ENCODE peak calls at places on chromosomes 5 and 9, in six cellular contexts. C is mesendoderm; R is adipocyte; O is CD8-positive, alpha-beta T cell; V is psoas muscle; H is sigmoid colon. W is an unnamed sample.

GRCh38 chr5:123538670-123539459 is 26.9 kb downstream of the CSNK1G3 start:
- DNase-seq in C (peak), R (no peak), O (no peak), V (no peak), H (no peak), W (no peak)

GRCh38 chr5:157607371-157608161 is 32.0 kb upstream of the ADAM19 start:
- DNase-seq in C (peak), R (peak), O (peak), V (no peak), H (no peak), W (peak)

GRCh38 chr5:118793091-118793490 is 195.3 kb downstream of the DTWD2 start:
- DNase-seq in C (no peak), R (no peak), O (no peak), V (no peak), H (no peak), W (no peak)

GRCh38 chr5:175195698-175196656 is 248.0 kb downstream of the DRD1 start:
- DNase-seq in C (peak), R (peak), O (no peak), V (no peak), H (no peak), W (no peak)

GRCh38 chr5:16866220-16866619 is 69.9 kb downstream of the MYO10 start:
- DNase-seq in C (no peak), R (no peak), O (no peak), V (no peak), H (no peak), W (no peak)

GRCh38 chr9:129623331-129623730 is 2.4 kb upstream of the C9orf50 start:
- DNase-seq in C (no peak), R (peak), O (no peak), V (no peak), H (no peak), W (no peak)

GRCh38 chr9:37040508-37041127 is 6.5 kb upstream of the PAX5 start:
- DNase-seq in C (no peak), R (no peak), O (no peak), V (no peak), H (no peak), W (no peak)

GRCh38 chr5:173178369-173178910 is 34.1 kb downstream of the BNIP1 start:
- DNase-seq in C (no peak), R (no peak), O (no peak), V (no peak), H (no peak), W (no peak)

GRCh38 chr5:92641031-92641962 is 939.7 kb downstream of the NR2F1-AS1 start:
- DNase-seq in C (no peak), R (peak), O (no peak), V (no peak), H (no peak), W (peak)

GRCh38 chr5:34585601-34586104 is 70.5 kb upstream of the RAI14 start:
- DNase-seq in C (no peak), R (no peak), O (no peak), V (no peak), H (no peak), W (peak)

GRCh38 chr9:7011395-7012067 is 253.8 kb downstream of the KDM4C start:
- DNase-seq in C (no peak), R (no peak), O (no peak), V (no peak), H (no peak), W (no peak)

GRCh38 chr5:150574818-150575537 is 65.5 kb upstream of the SYNPO start:
- DNase-seq in C (no peak), R (no peak), O (no peak), V (no peak), H (peak), W (peak)

GRCh38 chr5:172798422-172799215 is 27.6 kb upstream of the DUSP1 start:
- DNase-seq in C (no peak), R (peak), O (no peak), V (peak), H (peak), W (peak)

GRCh38 chr5:80119337-80119736 is 84.2 kb downstream of the THBS4 start:
- DNase-seq in C (no peak), R (no peak), O (no peak), V (no peak), H (no peak), W (no peak)

GRCh38 chr5:139513852-139514485 is 31.4 kb upstream of the STING1 start:
- DNase-seq in C (no peak), R (no peak), O (no peak), V (no peak), H (no peak), W (no peak)

GRCh38 chr9:133130721-133131244 is 9.7 kb upstream of the RALGDS start:
- DNase-seq in C (no peak), R (no peak), O (peak), V (no peak), H (no peak), W (no peak)

GRCh38 chr9:138102246-138103051 is 224.9 kb downstream of the CACNA1B start:
- DNase-seq in C (no peak), R (no peak), O (no peak), V (no peak), H (peak), W (no peak)

GRCh38 chr5:103117471-103117991 is 2.4 kb downstream of the GIN1 start:
- DNase-seq in C (no peak), R (no peak), O (no peak), V (no peak), H (no peak), W (no peak)
- H3K4me3 ChIP-seq in C (no peak), R (no peak), O (no peak), V (no peak), H (no peak), W (no peak)

GRCh38 chr9:126641118-126641851 is 27.6 kb downstream of the LMX1B start:
- DNase-seq in C (no peak), R (no peak), O (no peak), V (no peak), H (no peak), W (no peak)

GRCh38 chr9:126642009-126642744 is 28.4 kb downstream of the LMX1B start:
- DNase-seq in C (no peak), R (no peak), O (no peak), V (no peak), H (no peak), W (no peak)

GRCh38 chr9:126646162-126646561 is 32.4 kb downstream of the LMX1B start:
- DNase-seq in C (no peak), R (no peak), O (no peak), V (no peak), H (no peak), W (no peak)

GRCh38 chr9:126642839-126643238 is 29.1 kb downstream of the LMX1B start:
- DNase-seq in C (peak), R (no peak), O (no peak), V (no peak), H (no peak), W (no peak)

DNA sequence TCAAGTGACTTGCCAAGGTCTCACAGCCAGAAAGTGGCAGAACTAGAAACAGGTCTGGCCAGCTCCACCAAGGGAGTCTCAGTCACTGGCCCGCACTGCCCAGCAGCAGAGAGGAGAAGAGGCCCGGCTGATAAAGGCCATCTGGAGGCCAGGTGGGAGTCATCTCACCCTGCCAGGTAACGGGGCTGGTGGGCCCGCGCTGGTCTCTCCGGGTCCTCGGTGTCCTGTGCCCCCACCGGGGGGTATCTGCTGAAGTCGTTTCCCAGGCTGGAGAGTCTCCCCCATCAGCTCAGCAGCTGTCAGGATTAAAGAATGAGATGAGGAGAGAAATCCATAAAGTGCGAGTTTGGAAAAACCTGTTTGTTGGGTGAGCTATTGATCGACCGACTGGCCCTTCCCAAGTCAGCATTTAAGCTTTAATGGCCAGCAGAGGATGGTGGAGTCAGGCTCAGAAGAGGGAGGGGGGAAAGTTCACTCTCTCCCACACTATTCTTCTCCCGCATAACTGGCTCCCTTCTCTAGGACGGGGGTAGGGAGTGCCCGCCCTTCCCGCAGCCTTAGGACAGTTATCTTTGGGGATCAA is 30.3 kb downstream of the LMX1B start:
- DNase-seq in C (no peak), R (no peak), O (no peak), V (no peak), H (no peak), W (no peak)
- H3K4me3 ChIP-seq in C (no peak), R (no peak), O (no peak), V (no peak), H (no peak), W (no peak)

GRCh38 chr5:38843665-38844064 is 2.1 kb upstream of the OSMR start:
- DNase-seq in C (no peak), R (no peak), O (no peak), V (no peak), H (no peak), W (no peak)

GRCh38 chr5:38846379-38846967 is 661 bp downstream of the OSMR start:
- DNase-seq in C (peak), R (peak), O (no peak), V (no peak), H (no peak), W (peak)

GRCh38 chr5:38847549-38848341 is 1.9 kb downstream of the OSMR start:
- DNase-seq in C (no peak), R (no peak), O (no peak), V (no peak), H (no peak), W (peak)

GRCh38 chr5:38848637-38849036 is 2.8 kb downstream of the OSMR start:
- DNase-seq in C (no peak), R (no peak), O (no peak), V (no peak), H (no peak), W (no peak)

DNA sequence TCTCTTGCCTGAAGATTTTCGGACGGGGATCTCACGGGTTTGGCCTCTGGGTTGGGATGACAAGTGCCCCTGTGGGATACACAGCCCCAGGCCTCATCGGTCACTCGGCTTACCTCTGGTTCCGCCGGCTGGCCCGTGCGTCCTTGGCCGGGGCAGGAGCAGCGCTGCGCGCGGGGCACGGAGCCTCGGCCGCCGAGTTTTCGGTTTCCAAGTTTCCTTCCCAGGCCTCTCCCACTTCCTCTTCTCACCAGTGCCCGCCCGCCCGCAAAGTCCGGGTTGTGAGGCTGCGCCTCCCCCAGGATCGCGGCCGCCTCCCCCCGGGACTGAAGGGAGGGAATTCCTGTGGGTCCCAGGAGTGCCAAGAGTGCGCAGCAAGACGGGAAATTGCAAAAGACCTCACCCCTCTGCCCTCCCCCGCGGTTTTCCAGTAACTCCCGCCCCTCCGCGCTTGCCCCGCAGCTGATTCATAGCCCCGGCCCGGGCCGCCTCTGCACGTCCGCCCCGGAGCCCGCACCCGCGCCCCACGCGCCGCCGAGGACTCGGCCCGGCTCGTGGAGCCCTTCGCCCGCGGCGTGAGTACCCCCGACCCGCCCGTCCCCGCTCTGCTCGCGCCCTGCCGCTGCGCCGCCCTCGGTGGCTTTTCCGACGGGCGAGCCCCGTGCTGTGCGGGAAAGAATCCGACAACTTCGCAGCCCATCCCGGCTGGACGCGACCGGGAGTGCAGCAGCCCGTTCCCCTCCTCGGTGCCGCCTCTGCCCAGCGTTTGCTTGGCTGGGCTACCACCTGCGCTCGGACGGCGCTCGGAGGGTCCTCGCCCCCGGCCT is at the start of gene OSMR:
- DNase-seq in C (peak), R (peak), O (no peak), V (peak), H (peak), W (peak)
- H3K4me3 ChIP-seq in C (peak), R (peak), O (no peak), V (peak), H (peak), W (peak)

GRCh38 chr9:103483471-103484096 is 488.5 kb downstream of the CYLC2 start:
- DNase-seq in C (no peak), R (no peak), O (no peak), V (no peak), H (no peak), W (no peak)
- H3K4me3 ChIP-seq in C (no peak), R (no peak), O (no peak), V (no peak), H (no peak), W (no peak)

W was measured in foreskin fibroblast.